ENCODE peak calls at places on chromosomes 2 and 18, in eight cellular contexts. R is AG04449, W is neural crest cell, O is PC-3, M is mucosa of descending colon, X is thyroid gland, B is cardiac fibroblast, P is GM23338. N is an unnamed sample.

GRCh38 chr2:215141706-215142105 is 3.3 kb upstream of the ABCA12 start:
- DNase-seq in O (no peak), P (no peak), X (no peak), R (no peak), B (no peak), M (no peak), W (no peak), N (no peak)

GRCh38 chr2:238669046-238669445 is 178.8 kb upstream of the TWIST2 start:
- DNase-seq in W (no peak), O (no peak), P (no peak), X (no peak), M (no peak), B (no peak), R (no peak), N (no peak)

GRCh38 chr18:2087877-2088673 is 483.2 kb downstream of the METTL4 start:
- DNase-seq in X (no peak), W (no peak), B (peak; percentile 77), M (no peak), O (no peak), P (no peak), R (no peak), N (no peak)

GRCh38 chr2:95379616-95379925 is 22.9 kb upstream of the FAHD2A start:
- DNase-seq in M (no peak), B (no peak), X (no peak), R (no peak), O (no peak), P (peak; percentile 83), W (no peak), N (no peak)

GRCh38 chr2:31347788-31348187 is 66.8 kb downstream of the XDH start:
- DNase-seq in P (peak; percentile 3), W (no peak), B (peak; percentile 82), R (no peak), X (no peak), O (no peak), M (no peak), N (no peak)

GRCh38 chr2:68594674-68595492 is 48.5 kb upstream of the PROKR1 start:
- DNase-seq in R (no peak), X (peak; percentile 55), P (peak; percentile 72), B (peak; percentile 68), W (peak; percentile 24), M (peak; percentile 69), O (peak; percentile 66), N (peak; percentile 45)

GRCh38 chr2:113304702-113305101 is 26.0 kb upstream of the PAX8 start:
- DNase-seq in R (no peak), P (no peak), W (no peak), O (no peak), B (no peak), M (no peak), X (no peak), N (no peak)

GRCh38 chr2:106038598-106039375 is 155.3 kb downstream of the UXS1 start:
- DNase-seq in R (no peak), B (no peak), O (peak; percentile 41), M (no peak), W (no peak), P (no peak), X (no peak), N (no peak)

GRCh38 chr18:41456791-41457190 is 498.2 kb upstream of the PIK3C3 start:
- DNase-seq in R (no peak), B (no peak), O (peak; percentile 50), X (no peak), W (no peak), M (no peak), P (no peak), N (no peak)

GRCh38 chr2:2528801-2529200 is 197.7 kb upstream of the MYT1L start:
- DNase-seq in M (no peak), O (no peak), R (no peak), B (no peak), W (no peak), P (no peak), X (no peak), N (no peak)

GRCh38 chr2:216219866-216220265 is 110.7 kb downstream of the XRCC5 start:
- DNase-seq in M (no peak), R (no peak), O (no peak), W (no peak), X (no peak), B (no peak), P (no peak), N (no peak)

GRCh38 chr18:48338915-48339314 is 70.3 kb downstream of the ZBTB7C start:
- DNase-seq in X (no peak), M (no peak), O (no peak), W (no peak), B (no peak), P (no peak), R (no peak), N (no peak)

GRCh38 chr2:27689424-27689823 is 25.7 kb downstream of the SLC4A1AP start:
- DNase-seq in P (no peak), B (no peak), M (no peak), X (no peak), W (no peak), R (no peak), O (peak; percentile 60), N (no peak)

GRCh38 chr18:31679133-31679731 is 5.1 kb downstream of the B4GALT6 start:
- DNase-seq in R (no peak), O (peak; percentile 65), W (no peak), X (no peak), M (no peak), B (peak; percentile 85), P (no peak), N (no peak)

GRCh38 chr2:177887722-177888121 is 184.9 kb downstream of the PDE11A start:
- DNase-seq in B (no peak), M (no peak), O (no peak), W (no peak), X (no peak), R (no peak), P (no peak), N (no peak)

GRCh38 chr2:64359892-64360657 is 93.9 kb upstream of the LGALSL start:
- DNase-seq in W (no peak), B (peak; percentile 96), R (peak; percentile 46), O (peak; percentile 99), X (no peak), M (peak; percentile 81), P (peak; percentile 34), N (peak; percentile 23)

DNA sequence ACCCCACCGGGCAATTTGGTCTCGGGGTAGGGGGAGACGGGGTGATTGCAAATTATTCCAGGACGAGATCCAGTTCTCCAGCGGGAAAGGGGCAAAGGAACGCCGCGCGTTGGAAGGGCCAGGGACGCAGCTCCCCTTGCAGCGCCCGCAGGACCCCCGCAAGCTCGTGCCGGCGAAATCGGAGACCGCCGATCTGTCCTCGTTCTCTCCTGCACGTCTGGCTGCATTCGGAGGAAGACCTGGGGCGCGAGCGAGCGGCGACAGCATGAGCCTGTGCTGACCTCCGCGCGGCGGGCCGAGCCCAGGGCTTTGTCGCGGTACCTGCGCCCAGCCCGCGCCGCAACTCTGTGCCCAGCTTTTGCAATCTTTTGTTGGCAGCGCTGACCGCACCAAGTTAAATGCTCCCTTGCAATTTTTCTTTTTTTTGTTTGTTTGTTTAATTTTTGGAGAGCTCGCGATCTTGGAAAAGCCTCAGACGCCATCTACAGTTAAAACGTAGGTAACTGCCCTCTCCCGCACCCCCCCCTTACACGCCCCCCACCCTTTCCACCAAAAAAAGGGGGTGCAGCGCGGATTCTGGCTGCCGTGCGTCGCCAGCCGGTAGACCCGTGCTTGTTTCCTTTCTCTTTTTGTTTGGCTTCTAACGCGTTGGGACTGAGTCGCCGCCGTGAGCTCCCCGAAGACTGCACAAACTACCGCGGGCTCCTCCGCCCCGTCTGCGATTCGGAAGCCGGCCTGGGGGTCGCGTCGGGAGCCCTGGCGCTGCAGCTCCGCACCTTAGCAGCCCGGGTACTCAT is 653 bp downstream of the TRIB2 start:
- DNase-seq in M (peak; percentile 49), O (peak; percentile 74), P (peak; percentile 75), R (no peak), B (peak; percentile 83), W (peak; percentile 51), X (peak; percentile 60), N (peak; percentile 81)
- TF ChIP-seq CTCF in M (no peak), O (peak; percentile 67), P (peak; percentile 35), R (peak; percentile 1), B (peak; percentile 47), W (peak; percentile 66), X (peak; percentile 37), N (peak; percentile 51)

GRCh38 chr2:111702119-111702808 is 181.7 kb downstream of the ANAPC1 start:
- DNase-seq in B (peak; percentile 76), M (peak; percentile 52), P (peak; percentile 86), O (peak; percentile 69), R (no peak), X (peak; percentile 50), W (peak; percentile 61), N (peak; percentile 74)
- TF ChIP-seq CTCF in B (peak; percentile 73), M (peak; percentile 58), P (peak; percentile 69), O (peak; percentile 81), R (peak; percentile 55), X (peak; percentile 73), W (peak; percentile 74), N (peak; percentile 59)

GRCh38 chr2:233925402-233925801 is 8.2 kb downstream of the TRPM8 start:
- DNase-seq in O (no peak), P (no peak), X (no peak), B (no peak), M (no peak), W (no peak), R (no peak), N (no peak)

GRCh38 chr2:233934524-233934923 is 17.4 kb downstream of the TRPM8 start:
- DNase-seq in P (no peak), M (no peak), W (no peak), O (no peak), R (no peak), B (no peak), X (no peak), N (no peak)

GRCh38 chr2:233928594-233929351 is 11.6 kb downstream of the TRPM8 start:
- DNase-seq in O (peak; percentile 56), W (peak; percentile 43), X (peak; percentile 35), P (peak; percentile 76), R (no peak), M (peak; percentile 52), B (peak; percentile 48), N (peak; percentile 78)

GRCh38 chr2:233926806-233927205 is 9.6 kb downstream of the TRPM8 start:
- DNase-seq in P (no peak), M (no peak), R (no peak), W (no peak), B (no peak), X (no peak), O (no peak), N (no peak)

GRCh38 chr2:233929352-233929843 is 12.2 kb downstream of the TRPM8 start:
- DNase-seq in M (peak; percentile 25), R (no peak), X (no peak), O (peak; percentile 29), B (no peak), W (no peak), P (peak; percentile 57), N (no peak)
- TF ChIP-seq CTCF in M (no peak), R (no peak), X (no peak), O (no peak), B (no peak), W (peak; percentile 27), P (no peak), N (no peak)

DNA sequence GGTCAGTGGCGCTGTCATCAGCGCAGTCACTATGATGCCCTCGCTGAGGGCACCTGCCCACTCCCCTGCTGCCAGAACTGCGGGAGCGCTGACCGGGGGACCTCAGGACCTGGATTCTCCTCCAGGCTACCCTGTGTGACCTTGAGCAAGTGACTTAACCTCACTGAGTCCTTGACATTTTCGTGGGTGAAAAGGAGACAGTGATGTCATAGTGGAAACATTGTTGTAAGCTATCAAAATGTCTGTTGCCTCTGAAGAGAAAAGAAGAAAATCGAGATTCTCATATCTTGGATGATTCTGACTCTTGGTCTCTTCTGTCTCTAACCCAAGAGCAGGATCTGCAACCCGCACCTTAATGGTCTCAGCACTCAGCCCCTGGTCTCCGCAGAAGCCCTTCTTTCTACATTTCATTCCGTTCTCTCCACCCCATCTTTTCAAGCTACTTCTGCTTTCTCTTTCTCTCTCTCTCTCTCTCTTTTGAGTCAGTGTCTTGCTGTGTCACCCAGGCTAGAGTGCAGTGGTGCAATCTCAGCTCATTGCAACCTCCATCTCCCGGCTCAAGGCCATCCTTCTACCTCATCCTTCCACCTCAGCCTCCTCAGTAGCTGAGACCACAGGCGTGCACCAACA is 987 bp upstream of the TUBA4A start:
- DNase-seq in X (no peak), W (no peak), B (peak; percentile 58), O (no peak), P (no peak), R (no peak), M (no peak), N (no peak)
- TF ChIP-seq CTCF in X (no peak), W (no peak), B (no peak), O (no peak), P (no peak), R (no peak), M (no peak), N (no peak)